ENCODE peak calls at places on chromosome 10, in six cellular contexts. M is right atrium auricular region, N is astrocyte, T is lower lobe of right lung, I is pancreas, S is esophagus muscularis mucosa. D is an unnamed sample.
A peak's percentile ranks its signal among the peaks of the same experiment; 100 is the strongest.

GRCh38 chr10:47354162-47354561 is 6.0 kb downstream of the RBP3 start:
- DNase-seq in M (no peak), N (no peak), T (no peak), I (peak; percentile 25), S (no peak), D (no peak)

GRCh38 chr10:59107147-59107546 is 69.3 kb upstream of the PHYHIPL start:
- DNase-seq in M (no peak), N (no peak), T (no peak), I (no peak), S (no peak), D (no peak)

GRCh38 chr10:112465299-112465882 is 18.4 kb downstream of the VTI1A start:
- DNase-seq in M (no peak), N (no peak), T (no peak), I (no peak), S (no peak), D (no peak)

GRCh38 chr10:20976891-20977684 is 80.0 kb upstream of the NEBL start:
- DNase-seq in M (no peak), N (no peak), T (no peak), I (no peak), S (peak; percentile 37), D (no peak)

GRCh38 chr10:71409516-71410104 is 12.9 kb downstream of the CDH23 start:
- DNase-seq in M (peak; percentile 34), N (no peak), T (no peak), I (no peak), S (no peak), D (no peak)

GRCh38 chr10:97701438-97702064 is 12.0 kb upstream of the MARVELD1 start:
- DNase-seq in M (no peak), N (peak; percentile 33), T (no peak), I (no peak), S (no peak), D (no peak)

GRCh38 chr10:33412261-33413092 is 78.0 kb upstream of the NRP1 start:
- DNase-seq in M (peak; percentile 84), N (peak; percentile 94), T (peak; percentile 60), I (no peak), S (peak; percentile 31), D (no peak)

GRCh38 chr10:89216056-89216455 is 8.9 kb upstream of the CH25H start:
- DNase-seq in M (no peak), N (no peak), T (no peak), I (no peak), S (no peak), D (no peak)

GRCh38 chr10:64733980-64734379 is 1212.8 kb downstream of the REEP3 start:
- DNase-seq in M (no peak), N (no peak), T (no peak), I (no peak), S (no peak), D (no peak)

GRCh38 chr10:34081347-34081743 is 733.8 kb downstream of the PARD3 start:
- DNase-seq in M (peak; percentile 58), N (no peak), T (no peak), I (no peak), S (peak; percentile 81), D (no peak)

GRCh38 chr10:93515071-93515962 is 18.9 kb downstream of the CEP55 start:
- DNase-seq in M (no peak), N (peak; percentile 22), T (no peak), I (no peak), S (no peak), D (no peak)

GRCh38 chr10:5963591-5963990 is 13.8 kb downstream of the IL15RA start:
- DNase-seq in M (no peak), N (no peak), T (peak; percentile 10), I (peak; percentile 31), S (no peak), D (no peak)

GRCh38 chr10:58385784-58386112 is 538 bp downstream of the TFAM start:
- DNase-seq in M (no peak), N (no peak), T (peak; percentile 51), I (peak; percentile 59), S (no peak), D (no peak)

GRCh38 chr10:128854965-128855364 is 612.1 kb upstream of the MGMT start:
- DNase-seq in M (peak; percentile 94), N (peak; percentile 30), T (peak; percentile 81), I (peak; percentile 67), S (peak; percentile 93), D (peak; percentile 91)

GRCh38 chr10:89163265-89163995 is 43.7 kb downstream of the CH25H start:
- DNase-seq in M (peak; percentile 62), N (no peak), T (peak; percentile 45), I (no peak), S (peak; percentile 93), D (peak; percentile 14)

GRCh38 chr10:71888623-71889387 is 37.8 kb upstream of the PSAP start:
- DNase-seq in M (peak; percentile 92), N (peak; percentile 79), T (peak; percentile 92), I (peak; percentile 78), S (peak; percentile 97), D (peak; percentile 81)

GRCh38 chr10:50316169-50316568 is 64.9 kb upstream of the ASAH2 start:
- DNase-seq in M (no peak), N (no peak), T (no peak), I (no peak), S (no peak), D (no peak)

GRCh38 chr10:122206471-122207065 is 64.5 kb upstream of the BTBD16 start:
- DNase-seq in M (no peak), N (peak; percentile 38), T (no peak), I (no peak), S (no peak), D (no peak)

GRCh38 chr10:13961096-13961495 is 369.6 kb downstream of the FRMD4A start:
- DNase-seq in M (no peak), N (peak; percentile 99), T (no peak), I (no peak), S (no peak), D (no peak)

GRCh38 chr10:2938869-2939268 is 128.5 kb upstream of the PFKP start:
- DNase-seq in M (no peak), N (no peak), T (no peak), I (no peak), S (no peak), D (no peak)

GRCh38 chr10:80855348-80855971 is 317.8 kb downstream of the SH2D4B start:
- DNase-seq in M (no peak), N (no peak), T (no peak), I (no peak), S (no peak), D (no peak)

GRCh38 chr10:63738410-63738809 is 217.2 kb downstream of the REEP3 start:
- DNase-seq in M (no peak), N (peak; percentile 57), T (no peak), I (no peak), S (no peak), D (no peak)

GRCh38 chr10:29386347-29386999 is 97.6 kb downstream of the LYZL1 start:
- DNase-seq in M (no peak), N (peak; percentile 39), T (no peak), I (no peak), S (no peak), D (no peak)

GRCh38 chr10:114925675-114926204 is 12.3 kb upstream of the TRUB1 start:
- DNase-seq in M (no peak), N (peak; percentile 83), T (no peak), I (no peak), S (no peak), D (no peak)

GRCh38 chr10:85612833-85613232 is 753.8 kb downstream of the GRID1 start:
- DNase-seq in M (peak; percentile 51), N (no peak), T (no peak), I (no peak), S (peak; percentile 82), D (no peak)
- TF ChIP-seq CTCF in M (no peak), N (no peak), T (peak; percentile 9), I (no peak), S (no peak), D (peak; percentile 21)

DNA sequence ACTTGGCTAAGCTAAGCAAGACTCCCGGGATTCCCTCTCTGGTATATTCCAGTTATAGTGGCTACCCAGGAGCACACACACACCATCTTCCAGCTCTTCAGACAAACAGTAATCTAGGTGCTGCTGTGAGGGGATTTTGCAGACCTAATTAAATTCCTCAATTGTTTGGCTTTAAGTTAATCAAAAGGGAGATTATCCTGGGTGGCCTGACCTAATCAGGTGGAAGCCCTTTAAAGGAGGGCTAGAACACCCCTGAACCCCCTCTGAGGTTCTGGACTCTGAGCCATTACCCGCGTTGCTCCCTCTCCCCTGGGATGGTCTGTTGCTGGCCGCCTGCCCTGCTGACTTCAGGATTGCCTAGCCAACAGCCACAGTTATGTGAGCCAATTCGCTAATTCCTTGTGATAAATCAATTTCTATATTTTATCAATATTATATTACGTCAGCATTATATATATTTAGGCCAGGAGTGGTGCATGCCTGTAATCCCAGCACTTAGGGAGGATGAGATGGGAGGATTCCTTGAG is 6.4 kb downstream of the SFXN2 start:
- DNase-seq in M (no peak), N (no peak), T (no peak), I (no peak), S (no peak), D (no peak)
- H3K9me3 ChIP-seq in M (no peaks in the 10 kb centered on the region), N (no peaks in the 10 kb centered on the region), T (no peaks in the 10 kb centered on the region), I (no peaks in the 10 kb centered on the region), S (no peaks in the 10 kb centered on the region), D (no peaks in the 10 kb centered on the region)

GRCh38 chr10:11742009-11742778 is at the start of gene ECHDC3:
- DNase-seq in M (no peak), N (peak; percentile 26), T (peak; percentile 90), I (peak; percentile 85), S (no peak), D (peak; percentile 79)

GRCh38 chr10:11743461-11744338 is 1.5 kb downstream of the ECHDC3 start:
- DNase-seq in M (no peak), N (no peak), T (no peak), I (no peak), S (no peak), D (no peak)

GRCh38 chr10:11741608-11742007 is 574 bp upstream of the ECHDC3 start:
- DNase-seq in M (no peak), N (no peak), T (no peak), I (no peak), S (no peak), D (no peak)

GRCh38 chr10:11740907-11741306 is 1.3 kb upstream of the ECHDC3 start:
- DNase-seq in M (no peak), N (no peak), T (no peak), I (no peak), S (no peak), D (no peak)

DNA sequence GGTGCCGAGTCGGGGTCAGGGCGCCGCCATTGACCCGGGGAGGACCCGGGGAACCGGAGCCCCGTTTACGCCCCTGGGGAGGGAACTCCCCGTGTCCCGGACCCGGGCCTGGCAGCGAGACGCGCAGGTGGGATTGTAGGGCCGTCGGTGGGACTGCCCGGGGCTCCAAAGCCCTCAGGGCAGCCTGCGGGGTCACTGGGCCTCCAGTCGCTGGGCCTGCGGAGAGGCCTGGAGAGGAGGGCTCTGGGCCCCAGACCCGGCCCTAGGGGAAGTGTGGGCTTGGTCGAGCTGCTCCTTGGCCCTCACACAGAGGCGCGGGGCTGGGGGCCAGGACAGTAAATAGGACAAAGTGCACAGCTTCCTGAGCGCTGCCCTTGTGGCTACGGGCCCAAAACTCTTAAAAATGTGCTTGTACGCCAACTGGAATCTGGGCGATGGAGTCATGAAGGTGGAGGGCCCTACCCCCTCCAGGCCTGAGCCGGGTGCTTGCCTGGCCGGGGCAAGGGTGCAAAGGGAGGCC is 657 bp downstream of the ECHDC3 start:
- DNase-seq in M (no peak), N (no peak), T (peak; percentile 61), I (peak; percentile 72), S (no peak), D (peak; percentile 74)
- H3K27ac ChIP-seq in M (peak overlapping the region; percentile 97), N (no peak overlapping the region), T (peak overlapping the region; percentile 92), I (peak overlapping the region; percentile 73), S (peak overlapping the region; percentile 49), D (peak overlapping the region; percentile 94)

GRCh38 chr10:131244836-131245235 is 66.7 kb downstream of the TCERG1L start:
- DNase-seq in M (no peak), N (no peak), T (no peak), I (no peak), S (no peak), D (no peak)
- TF ChIP-seq CTCF in M (no peak), N (no peak), T (no peak), I (no peak), S (no peak), D (no peak)

D was measured in left ventricle myocardium inferior.